ENCODE peak calls at places on chromosome 15, in four cellular contexts. X is IMR-90, V is fibroblast of mammary gland, B is right atrium auricular region. N is an unnamed sample.

GRCh38 chr15:43534897-43535296 is 17.5 kb downstream of the MAP1A start:
- DNase-seq in X (no peak), V (no peak), B (no peak), N (no peak)

GRCh38 chr15:59545573-59545972 is 66.0 kb upstream of the GCNT3 start:
- DNase-seq in X (no peak), V (no peak), B (no peak), N (no peak)

GRCh38 chr15:63573533-63573932 is 23.7 kb upstream of the FBXL22 start:
- DNase-seq in X (peak), V (no peak), B (no peak), N (no peak)

GRCh38 chr15:87604857-87605446 is 651.6 kb downstream of the NTRK3 start:
- DNase-seq in X (no peak), V (no peak), B (no peak), N (no peak)

GRCh38 chr15:96448923-96449322 is 118.4 kb downstream of the NR2F2 start:
- DNase-seq in X (no peak), V (no peak), B (no peak), N (no peak)

GRCh38 chr15:58604455-58604923 is 145.0 kb downstream of the ADAM10 start:
- DNase-seq in X (no peak), V (no peak), B (no peak), N (peak)

GRCh38 chr15:63791236-63791635 is 42.5 kb downstream of the HERC1 start:
- DNase-seq in X (peak), V (peak), B (no peak), N (no peak)

GRCh38 chr15:53880353-53880752 is 97.9 kb upstream of the UNC13C start:
- DNase-seq in X (no peak), V (no peak), B (no peak), N (no peak)

GRCh38 chr15:39167114-39168058 is 413.5 kb upstream of the THBS1 start:
- DNase-seq in X (no peak), V (peak), B (no peak), N (no peak)

GRCh38 chr15:74295800-74296199 is 59.7 kb downstream of the CCDC33 start:
- DNase-seq in X (no peak), V (no peak), B (no peak), N (no peak)

GRCh38 chr15:47711654-47712053 is 5.7 kb upstream of the SEMA6D start:
- DNase-seq in X (no peak), V (peak), B (no peak), N (no peak)

GRCh38 chr15:66670198-66670597 is 31.8 kb upstream of the SMAD6 start:
- DNase-seq in X (no peak), V (no peak), B (no peak), N (no peak)

GRCh38 chr15:58306591-58307312 is 125.0 kb upstream of the LIPC start:
- DNase-seq in X (no peak), V (peak), B (no peak), N (peak)

GRCh38 chr15:70156781-70157261 is 59.1 kb upstream of the TLE3 start:
- DNase-seq in X (peak), V (peak), B (peak), N (peak)

GRCh38 chr15:73926191-73927002 is at the start of gene LOXL1:
- DNase-seq in X (peak), V (peak), B (peak), N (peak)

GRCh38 chr15:88605507-88606436 is 15.4 kb upstream of the AEN start:
- DNase-seq in X (peak), V (no peak), B (no peak), N (no peak)

GRCh38 chr15:35909414-35909813 is 363.4 kb upstream of the DPH6 start:
- DNase-seq in X (no peak), V (no peak), B (no peak), N (no peak)

GRCh38 chr15:69044899-69045298 is 30.4 kb downstream of the NOX5 start:
- DNase-seq in X (peak), V (peak), B (no peak), N (no peak)

GRCh38 chr15:39667382-39668127 is 86.7 kb downstream of the THBS1 start:
- DNase-seq in X (no peak), V (no peak), B (no peak), N (no peak)

DNA sequence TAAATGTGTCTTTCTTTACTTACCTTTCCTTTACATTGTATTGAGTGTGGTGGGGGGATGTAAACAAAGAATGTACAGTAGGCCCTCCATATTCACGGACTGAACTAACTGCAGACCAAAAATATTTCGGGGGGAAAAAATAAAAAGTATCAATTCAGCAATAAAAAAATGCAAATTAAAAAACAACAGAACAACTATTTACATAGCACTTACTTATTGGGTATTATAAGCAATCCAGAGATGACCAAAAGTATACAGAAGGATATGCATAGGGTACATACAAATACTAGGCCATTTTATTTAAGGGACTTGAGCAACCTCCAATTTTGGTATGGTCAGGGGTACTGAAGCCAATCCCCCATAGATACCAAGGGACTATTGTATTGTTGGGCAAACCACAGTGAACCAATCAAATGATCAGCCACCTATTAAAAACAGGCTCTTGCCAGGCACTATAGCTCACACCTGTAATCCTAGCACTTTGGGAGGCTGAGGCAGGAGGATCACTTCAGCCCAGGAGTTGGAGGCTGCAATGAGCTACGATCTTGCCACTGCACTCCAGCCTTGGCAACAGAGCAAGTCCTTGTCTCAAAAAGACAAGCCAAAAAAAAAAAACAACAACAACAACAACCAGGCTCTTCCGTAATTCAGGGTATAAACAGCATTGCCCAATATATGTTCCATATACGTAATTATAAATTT is 1.8 kb downstream of the VPS13C start:
- DNase-seq in X (no peak), V (no peak), B (no peak), N (no peak)
- H3K4me3 ChIP-seq in X (no peak), V (no peak), B (no peak), N (no peak)

GRCh38 chr15:31046759-31047359 is 54.7 kb downstream of the TRPM1 start:
- DNase-seq in X (no peak), V (no peak), B (no peak), N (no peak)
- H3K4me3 ChIP-seq in X (no peak), V (no peak), B (no peak), N (no peak)

GRCh38 chr15:78618490-78618934 is 2.3 kb downstream of the CHRNA3 start:
- DNase-seq in X (peak), V (peak), B (peak), N (peak)

GRCh38 chr15:78619022-78619950 is 1.5 kb downstream of the CHRNA3 start:
- DNase-seq in X (no peak), V (no peak), B (no peak), N (no peak)

GRCh38 chr15:78620021-78620838 is 566 bp downstream of the CHRNA3 start:
- DNase-seq in X (no peak), V (no peak), B (no peak), N (no peak)

GRCh38 chr15:78621810-78622402 is 1.1 kb upstream of the CHRNA3 start:
- DNase-seq in X (no peak), V (no peak), B (no peak), N (no peak)

GRCh38 chr15:78620839-78621421 is at the start of gene CHRNA3:
- DNase-seq in X (no peak), V (no peak), B (no peak), N (no peak)
- H3K4me3 ChIP-seq in X (no peak), V (no peak), B (peak), N (peak)

DNA sequence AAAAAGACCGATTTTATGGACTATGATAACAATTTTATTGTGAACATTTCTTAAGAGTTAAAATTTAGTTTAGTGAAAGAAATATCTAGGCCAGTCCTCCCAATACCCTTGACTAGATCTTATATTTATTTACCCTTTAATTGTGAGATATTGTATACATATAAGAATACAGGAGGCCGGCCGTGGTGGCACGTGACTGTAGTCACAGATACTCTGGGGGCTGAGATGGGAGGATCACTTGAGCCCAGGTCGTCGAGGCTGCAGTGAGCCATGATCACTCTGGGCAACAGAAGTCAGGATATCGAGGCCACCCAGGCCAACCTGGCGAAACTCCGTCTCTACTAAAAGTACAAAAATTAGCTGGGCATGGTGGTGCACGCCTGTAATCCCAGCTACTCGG is 767 bp upstream of the RMDN3 start:
- DNase-seq in X (no peak), V (no peak), B (no peak), N (no peak)
- H3K4me3 ChIP-seq in X (no peak), V (peak), B (peak), N (peak)

GRCh38 chr15:56469484-56469883 is 4.5 kb upstream of the MNS1 start:
- DNase-seq in X (no peak), V (no peak), B (no peak), N (no peak)
- H3K4me3 ChIP-seq in X (no peak), V (no peak), B (no peak), N (no peak)

GRCh38 chr15:78763111-78763795 is 48.0 kb downstream of the ADAMTS7 start:
- DNase-seq in X (no peak), V (no peak), B (peak), N (no peak)

GRCh38 chr15:78766041-78766440 is 45.2 kb downstream of the ADAMTS7 start:
- DNase-seq in X (no peak), V (no peak), B (peak), N (no peak)

GRCh38 chr15:78761891-78762385 is 49.3 kb downstream of the ADAMTS7 start:
- DNase-seq in X (no peak), V (no peak), B (peak), N (no peak)

GRCh38 chr15:78761020-78761419 is 50.2 kb downstream of the ADAMTS7 start:
- DNase-seq in X (no peak), V (no peak), B (peak), N (no peak)

DNA sequence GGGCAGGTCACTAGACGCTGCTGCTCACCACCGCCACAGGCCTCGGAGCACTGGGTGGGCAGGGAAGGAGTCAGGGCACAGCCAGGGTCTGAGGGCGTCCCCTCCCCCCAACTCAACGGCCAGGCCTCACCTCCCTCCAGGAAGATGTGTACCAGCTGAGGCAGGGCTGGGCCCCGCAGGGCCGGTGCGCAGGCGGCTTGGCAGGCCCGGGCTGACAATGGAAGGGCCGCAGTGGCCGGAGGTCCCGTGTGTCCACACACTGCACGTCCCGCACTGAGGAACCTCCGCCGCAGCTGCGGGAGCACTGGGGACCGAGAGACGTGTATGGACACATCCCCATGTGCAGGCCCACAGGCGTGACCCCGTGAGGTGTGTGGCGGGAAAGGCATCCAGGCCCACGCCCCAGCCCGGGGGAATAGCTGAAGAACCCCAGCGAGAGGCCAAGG is 47.4 kb downstream of the ADAMTS7 start:
- DNase-seq in X (no peak), V (no peak), B (peak), N (no peak)
- H3K4me3 ChIP-seq in X (no peak), V (no peak), B (no peak), N (no peak)

DNA sequence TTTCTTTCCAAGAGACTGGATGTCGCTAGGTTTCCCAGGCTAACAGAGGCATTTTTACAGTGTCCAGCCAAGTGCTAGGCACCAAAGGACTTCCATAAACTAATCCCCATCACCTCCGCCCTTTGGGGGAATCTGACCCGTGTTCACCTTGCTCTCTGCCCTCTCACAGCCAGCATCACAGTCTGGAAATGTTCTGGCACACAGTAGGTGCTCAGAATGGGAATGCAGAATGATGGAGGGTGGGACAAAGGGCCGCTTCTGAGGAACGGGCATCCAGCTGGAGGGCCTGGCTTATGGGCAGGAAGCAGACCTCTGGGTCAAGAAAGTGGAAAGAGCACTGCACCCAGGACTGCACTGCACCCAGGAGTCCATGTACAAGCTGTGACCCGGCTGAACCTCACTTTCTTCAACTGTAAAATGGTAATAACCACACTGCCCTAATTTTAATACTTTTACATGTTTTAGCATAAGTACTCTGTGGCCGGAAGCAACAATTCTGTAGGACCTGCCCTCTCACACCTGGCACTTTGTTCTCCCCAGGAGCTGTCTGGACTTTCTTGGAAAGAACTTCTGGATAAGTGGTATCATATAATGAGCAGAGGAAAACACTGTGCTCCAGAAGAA is 901 bp upstream of the NMB start:
- DNase-seq in X (no peak), V (no peak), B (no peak), N (no peak)
- H3K4me3 ChIP-seq in X (no peak), V (peak), B (peak), N (no peak)

GRCh38 chr15:78340243-78341056 is at the start of gene CRABP1:
- DNase-seq in X (no peak), V (no peak), B (no peak), N (no peak)
- H3K4me3 ChIP-seq in X (no peak), V (no peak), B (no peak), N (no peak)

DNA sequence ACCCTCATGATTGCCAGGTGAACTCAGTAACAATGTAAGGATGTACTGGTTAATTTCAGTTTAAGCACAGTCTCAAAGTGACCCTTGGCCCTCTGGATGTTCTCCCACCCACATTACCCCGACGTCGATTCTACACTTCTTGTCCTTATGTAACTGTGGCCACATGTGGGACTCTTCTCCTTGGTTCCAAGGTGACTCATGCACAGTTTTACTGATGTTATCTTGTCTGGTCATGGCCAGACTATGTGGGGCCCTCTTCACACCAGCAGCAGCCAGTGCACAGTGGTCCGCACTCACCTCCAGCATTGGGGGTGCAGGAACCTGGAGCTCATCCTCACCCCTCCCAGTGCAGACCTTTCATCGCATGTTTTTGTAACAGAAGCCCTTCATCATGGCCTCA is 519.4 kb downstream of the OCA2 start:
- DNase-seq in X (no peak), V (no peak), B (no peak), N (no peak)
- H3K4me3 ChIP-seq in X (no peak), V (no peak), B (no peak), N (no peak)

GRCh38 chr15:82571722-82572222 is 31.5 kb upstream of the RPS17 start:
- DNase-seq in X (peak), V (peak), B (peak), N (peak)
- H3K4me3 ChIP-seq in X (peak), V (peak), B (peak), N (peak)

N was measured in prostate gland.